ENCODE peak calls at places on chromosomes 2 and 18, in nine cellular contexts. R is tibial artery, G is GM10248, L is upper lobe of right lung, Q is GM23338, A is D721Med, C is body of pancreas, W is heart left ventricle, K is psoas muscle. B is an unnamed sample.

GRCh38 chr2:180647206-180647605 is 333.2 kb upstream of the UBE2E3 start:
- DNase-seq in R (no peak), L (no peak), Q (no peak), K (no peak), W (no peak), A (no peak), G (no peak), C (no peak), B (no peak)

GRCh38 chr2:232230557-232230956 is 148.0 kb upstream of the ALPP start:
- DNase-seq in G (no peak), W (no peak), R (no peak), K (no peak), L (no peak), C (peak), A (no peak), Q (peak), B (no peak)

GRCh38 chr2:16002144-16002543 is 61.8 kb downstream of the MYCN start:
- DNase-seq in G (no peak), K (no peak), C (no peak), R (no peak), Q (no peak), W (no peak), L (no peak), A (no peak), B (no peak)

GRCh38 chr2:205500951-205501350 is 181.3 kb upstream of the NRP2 start:
- DNase-seq in K (no peak), L (no peak), C (no peak), A (no peak), G (no peak), Q (no peak), W (no peak), R (no peak), B (no peak)

GRCh38 chr18:8699948-8700347 is 5.4 kb upstream of the MTCL1 start:
- DNase-seq in C (no peak), R (no peak), W (no peak), G (no peak), L (no peak), Q (no peak), K (no peak), A (no peak), B (no peak)

GRCh38 chr18:9756566-9757470 is 48.7 kb downstream of the RAB31 start:
- DNase-seq in L (no peak), W (no peak), Q (no peak), G (no peak), R (no peak), A (no peak), K (no peak), C (no peak), B (no peak)

GRCh38 chr2:237701859-237702370 is 74.5 kb downstream of the LRRFIP1 start:
- DNase-seq in Q (no peak), L (no peak), K (no peak), C (no peak), R (no peak), G (no peak), A (no peak), W (no peak), B (no peak)

GRCh38 chr2:240798327-240798905 is 21.6 kb downstream of the KIF1A start:
- DNase-seq in A (no peak), Q (no peak), G (no peak), L (peak), C (no peak), W (peak), R (no peak), K (no peak), B (no peak)

GRCh38 chr18:37846996-37847395 is 281.4 kb upstream of the CELF4 start:
- DNase-seq in G (no peak), W (no peak), A (no peak), L (no peak), C (no peak), R (no peak), Q (peak), K (no peak), B (no peak)

GRCh38 chr2:64779117-64779690 is 125.5 kb upstream of the SERTAD2 start:
- DNase-seq in Q (no peak), G (no peak), K (no peak), W (no peak), R (no peak), C (no peak), A (no peak), L (no peak), B (no peak)

GRCh38 chr2:106948550-106948949 is 62.6 kb upstream of the ST6GAL2 start:
- DNase-seq in C (no peak), R (no peak), A (no peak), W (no peak), G (no peak), K (no peak), L (no peak), Q (no peak), B (no peak)

GRCh38 chr2:47323009-47323821 is 79.7 kb upstream of the MSH2 start:
- DNase-seq in A (peak), R (peak), K (peak), L (peak), W (peak), Q (peak), C (peak), G (peak), B (peak)

GRCh38 chr2:31515586-31515985 is 65.2 kb downstream of the SRD5A2 start:
- DNase-seq in L (no peak), G (no peak), R (no peak), W (no peak), C (no peak), K (no peak), A (no peak), Q (no peak), B (no peak)

GRCh38 chr2:159275111-159275510 is 11.4 kb downstream of the WDSUB1 start:
- DNase-seq in C (no peak), G (no peak), R (no peak), A (no peak), L (no peak), Q (no peak), K (no peak), W (no peak), B (no peak)

GRCh38 chr2:54240515-54241219 is 15.4 kb downstream of the TSPYL6 start:
- DNase-seq in G (no peak), Q (peak), W (no peak), K (peak), A (no peak), R (peak), C (peak), L (no peak), B (no peak)

GRCh38 chr2:86238354-86238753 is 39.1 kb downstream of the MRPL35 start:
- DNase-seq in L (no peak), G (peak), A (no peak), R (no peak), W (no peak), Q (no peak), C (no peak), K (no peak), B (peak)

GRCh38 chr2:86372641-86373502 is 35.4 kb upstream of the REEP1 start:
- DNase-seq in Q (peak), K (no peak), G (no peak), L (no peak), R (no peak), C (peak), A (no peak), W (no peak), B (no peak)

GRCh38 chr2:79940366-79940765 is 364.2 kb downstream of the LRRTM1 start:
- DNase-seq in G (no peak), A (no peak), C (no peak), W (no peak), K (no peak), Q (no peak), L (no peak), R (no peak), B (no peak)

GRCh38 chr2:216163518-216163917 is 54.4 kb downstream of the XRCC5 start:
- DNase-seq in C (no peak), W (no peak), K (no peak), G (no peak), L (no peak), A (no peak), Q (no peak), R (no peak), B (no peak)

GRCh38 chr18:75455249-75456183 is 28.0 kb upstream of the SMIM21 start:
- DNase-seq in R (no peak), G (no peak), A (no peak), K (peak), C (peak), W (no peak), L (no peak), Q (peak), B (peak)

GRCh38 chr18:40096675-40097074 is 1858.4 kb upstream of the PIK3C3 start:
- DNase-seq in L (no peak), G (no peak), R (no peak), Q (no peak), C (no peak), W (no peak), A (no peak), K (no peak), B (no peak)

GRCh38 chr2:99488999-99489757 is 639 bp downstream of the REV1 start:
- DNase-seq in W (peak), G (peak), L (peak), A (no peak), Q (peak), C (peak), K (peak), R (peak), B (peak)

GRCh38 chr2:149648282-149649030 is 60.9 kb upstream of the MMADHC start:
- DNase-seq in L (no peak), G (no peak), W (peak), A (no peak), C (peak), K (peak), Q (no peak), R (no peak), B (no peak)

GRCh38 chr2:20052872-20053281 is 1.4 kb upstream of the LAPTM4A start:
- DNase-seq in C (peak), Q (peak), R (peak), K (peak), G (no peak), L (peak), W (peak), A (no peak), B (no peak)

GRCh38 chr2:240467659-240468299 is 32.3 kb downstream of the GPC1 start:
- DNase-seq in R (peak), L (no peak), Q (no peak), A (no peak), W (no peak), K (peak), C (peak), G (no peak), B (peak)

GRCh38 chr18:24678113-24678512 is 217.7 kb downstream of the HRH4 start:
- DNase-seq in L (no peak), Q (no peak), G (no peak), R (no peak), W (no peak), A (no peak), K (no peak), C (no peak), B (no peak)

GRCh38 chr2:74368499-74368898 is 11.6 kb downstream of the DCTN1 start:
- DNase-seq in R (no peak), K (no peak), C (no peak), L (no peak), W (no peak), G (no peak), A (no peak), Q (no peak), B (no peak)

GRCh38 chr2:238299803-238300202 is 11.4 kb upstream of the PER2 start:
- DNase-seq in Q (no peak), K (no peak), C (peak), W (no peak), R (no peak), A (no peak), L (no peak), G (no peak), B (no peak)

GRCh38 chr2:143051480-143051879 is 77.7 kb upstream of the ARHGAP15 start:
- DNase-seq in C (no peak), K (no peak), L (no peak), R (no peak), Q (no peak), G (no peak), A (no peak), W (no peak), B (no peak)

GRCh38 chr2:165560377-165560988 is 91.0 kb downstream of the CSRNP3 start:
- DNase-seq in G (no peak), L (no peak), Q (no peak), C (no peak), A (no peak), R (no peak), K (no peak), W (no peak), B (no peak)

GRCh38 chr2:165558832-165559231 is 89.3 kb downstream of the CSRNP3 start:
- DNase-seq in G (no peak), R (no peak), L (no peak), K (no peak), W (no peak), C (no peak), A (no peak), Q (no peak), B (no peak)

GRCh38 chr2:165568361-165568760 is 98.9 kb downstream of the CSRNP3 start:
- DNase-seq in R (no peak), L (no peak), C (no peak), A (no peak), K (no peak), W (no peak), G (no peak), Q (no peak), B (no peak)

GRCh38 chr2:165562235-165562634 is 92.7 kb downstream of the CSRNP3 start:
- DNase-seq in L (no peak), C (no peak), Q (no peak), K (no peak), W (peak), R (no peak), G (no peak), A (no peak), B (no peak)

DNA sequence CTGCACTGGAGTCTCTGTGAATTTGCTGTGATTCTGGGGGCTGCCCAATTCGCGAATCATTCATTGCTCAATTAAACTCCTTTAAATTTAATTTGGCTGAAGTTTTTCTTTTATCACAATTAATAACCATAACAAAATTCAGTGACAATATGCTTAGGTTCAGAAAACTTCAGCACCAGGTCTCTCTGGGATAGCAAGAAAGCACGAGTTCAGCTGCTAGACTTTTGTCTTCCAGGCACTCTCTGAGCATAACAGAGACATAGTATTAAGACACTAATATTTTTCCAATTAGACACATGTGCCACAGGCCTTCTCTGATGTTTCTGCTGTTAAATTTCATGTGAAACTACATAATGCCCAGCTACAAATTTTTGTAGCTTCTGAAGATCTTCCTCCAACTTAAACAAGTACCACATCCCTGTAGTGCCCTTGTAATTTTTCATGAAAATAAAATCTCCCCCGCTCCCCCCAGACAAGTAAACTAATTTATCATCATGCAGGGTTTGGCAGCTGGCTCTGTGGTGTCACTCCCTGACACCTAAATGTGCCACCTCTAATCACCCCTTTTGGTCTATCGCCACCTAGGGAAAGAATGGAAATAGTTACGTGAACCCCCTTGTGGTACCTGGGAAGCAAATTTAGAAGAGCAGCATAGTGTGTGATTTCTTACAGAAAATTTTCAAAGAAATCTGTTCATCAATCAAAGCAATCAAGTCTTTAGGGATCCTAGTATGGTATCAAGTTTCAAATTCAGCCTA is 94.1 kb downstream of the CSRNP3 start:
- DNase-seq in G (no peak), R (no peak), Q (peak), A (no peak), C (no peak), W (no peak), K (no peak), L (no peak), B (no peak)
- TF ChIP-seq CTCF in G (peak), R (no peak), Q (peak), A (peak), C (no peak), W (no peak), K (no peak), L (no peak), B (peak)

GRCh38 chr2:13056259-13056843 is 339.6 kb downstream of the TRIB2 start:
- DNase-seq in C (no peak), G (no peak), A (no peak), K (no peak), R (no peak), L (no peak), Q (peak), W (no peak), B (no peak)
- TF ChIP-seq CTCF in C (peak), G (peak), A (peak), K (peak), R (no peak), L (peak), Q (peak), W (peak), B (peak)

GRCh38 chr2:218671654-218672566 is at the start of the genes RNF25 and STK36:
- DNase-seq in G (peak), A (peak), K (peak), W (peak), C (peak), L (peak), Q (peak), R (peak), B (peak)
- TF ChIP-seq CTCF in G (no peak), A (no peak), K (no peak), W (no peak), C (no peak), L (no peak), Q (no peak), R (no peak), B (no peak)

GRCh38 chr18:56709463-56709862 is 58.3 kb downstream of the WDR7 start:
- DNase-seq in L (no peak), C (no peak), K (no peak), A (no peak), G (peak), W (no peak), R (no peak), Q (peak), B (peak)
- TF ChIP-seq CTCF in L (no peak), C (no peak), K (no peak), A (no peak), G (peak), W (no peak), R (no peak), Q (peak), B (no peak)

GRCh38 chr18:21599585-21600525 is 649 bp downstream of the ESCO1 start:
- DNase-seq in Q (peak), C (peak), R (peak), G (peak), A (no peak), K (peak), W (peak), L (peak), B (peak)
- TF ChIP-seq CTCF in Q (no peak), C (peak), R (peak), G (no peak), A (no peak), K (no peak), W (no peak), L (peak), B (no peak)

DNA sequence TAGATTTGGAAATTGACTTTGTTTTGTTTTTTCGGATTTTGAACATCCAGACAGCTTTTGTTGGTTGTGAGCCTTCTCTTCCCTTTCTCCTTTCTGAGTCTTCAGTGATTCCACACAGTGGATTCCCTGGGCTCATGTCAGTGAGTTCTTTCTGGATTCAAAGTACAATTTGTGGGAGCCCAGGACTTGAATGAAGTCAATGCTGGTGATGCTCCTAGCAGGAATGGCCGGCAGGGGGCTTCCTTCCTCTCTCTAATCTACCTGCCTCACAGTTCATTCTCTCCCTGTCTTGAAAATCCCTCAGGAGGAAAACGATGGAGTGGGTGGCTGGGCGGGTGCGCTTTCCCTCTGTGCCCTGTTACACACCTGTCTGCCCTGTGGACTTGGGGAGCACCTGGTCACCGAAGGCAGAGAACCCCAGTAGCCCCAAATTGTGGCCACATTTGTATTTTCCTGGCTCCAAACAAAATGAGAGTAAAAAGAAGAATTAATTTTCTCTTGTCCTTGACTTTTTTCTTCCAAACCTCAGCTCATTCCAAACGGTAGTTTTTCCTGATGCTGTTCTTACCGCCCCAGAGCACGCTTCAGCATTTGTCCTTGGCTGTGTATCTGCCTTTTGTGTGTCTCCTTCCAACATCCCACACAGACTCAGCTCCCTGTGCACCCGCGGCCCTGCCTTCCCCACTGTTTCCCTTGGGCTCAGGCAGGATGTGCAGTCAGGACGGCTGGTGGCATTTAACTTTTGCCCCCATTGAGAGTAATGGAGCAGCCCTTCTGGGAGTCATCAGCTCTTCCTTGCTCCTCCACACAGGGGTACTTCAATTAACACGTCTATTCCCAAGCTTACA is 86.6 kb downstream of the MARCO start:
- DNase-seq in W (no peak), L (peak), G (peak), R (no peak), C (peak), K (no peak), A (no peak), Q (peak), B (peak)
- TF ChIP-seq CTCF in W (peak), L (peak), G (peak), R (peak), C (peak), K (peak), A (peak), Q (peak), B (peak)

GRCh38 chr2:43034921-43035320 is 191.5 kb downstream of the ZFP36L2 start:
- DNase-seq in K (no peak), A (no peak), R (peak), G (no peak), L (peak), Q (no peak), W (no peak), C (no peak), B (no peak)
- TF ChIP-seq CTCF in K (no peak), A (no peak), R (no peak), G (no peak), L (no peak), Q (no peak), W (no peak), C (no peak), B (no peak)

DNA sequence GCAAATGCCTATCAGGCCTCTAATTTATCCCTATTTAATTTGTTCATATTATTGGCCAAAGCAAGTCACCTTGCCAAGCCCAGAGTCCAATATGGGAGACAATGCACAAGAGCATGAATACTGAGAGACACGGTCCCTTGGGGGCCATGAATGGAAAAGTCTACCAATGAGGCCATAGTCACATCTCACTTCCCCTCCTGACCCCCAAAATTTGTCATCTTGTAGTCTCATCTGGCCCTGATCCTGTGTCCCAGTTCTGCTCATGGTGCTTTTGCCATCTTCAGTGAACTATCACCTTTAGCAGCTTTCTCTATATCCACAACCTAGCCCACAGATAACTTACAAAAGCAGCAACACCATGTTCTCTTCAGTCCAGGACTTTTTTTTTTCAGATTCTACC is 302.7 kb upstream of the MGAT5 start:
- DNase-seq in A (no peak), G (no peak), W (no peak), Q (no peak), L (no peak), R (no peak), C (no peak), K (no peak), B (no peak)
- TF ChIP-seq CTCF in A (no peak), G (no peak), W (no peak), Q (no peak), L (no peak), R (no peak), C (no peak), K (no peak), B (no peak)

GRCh38 chr18:62182220-62182619 is 4.6 kb downstream of the PIGN start:
- DNase-seq in R (no peak), A (no peak), Q (no peak), W (no peak), G (no peak), C (no peak), L (no peak), K (no peak), B (no peak)
- TF ChIP-seq CTCF in R (no peak), A (no peak), Q (peak), W (no peak), G (no peak), C (no peak), L (no peak), K (no peak), B (no peak)